ENCODE peak calls at places on chromosomes 4 and X, in ten cellular contexts. Y, I, P, O, N, B, W, T, G and D are unnamed samples.

GRCh38 chr4:181475781-181476180 is 767.4 kb upstream of the TENM3 start:
- DNase-seq in Y (no peak), I (no peak), P (no peak), O (no peak), N (peak; percentile 1), B (no peak), W (no peak), T (peak; percentile 7), G (no peak), D (no peak)

GRCh38 chr4:123619895-123620294 is 223.3 kb downstream of the SPRY1 start:
- DNase-seq in Y (no peak), I (no peak), P (no peak), O (no peak), N (no peak), B (no peak), W (no peak), T (no peak), G (no peak), D (no peak)

GRCh38 chr4:146436423-146437162 is 85.1 kb downstream of the SLC10A7 start:
- DNase-seq in Y (no peak), I (no peak), P (no peak), O (no peak), N (no peak), B (no peak), W (no peak), T (no peak), G (no peak), D (no peak)

GRCh38 chrX:46788902-46789301 is 30.0 kb upstream of the SLC9A7 start:
- DNase-seq in Y (no peak), I (no peak), P (no peak), O (no peak), N (no peak), B (no peak), W (no peak), T (no peak), G (no peak), D (no peak)

GRCh38 chrX:131763674-131764073 is 219.8 kb downstream of the OR13H1 start:
- DNase-seq in Y (peak; percentile 85), I (peak; percentile 79), P (no peak), O (peak; percentile 85), N (no peak), B (peak; percentile 82), W (peak; percentile 85), T (peak; percentile 93), G (no peak), D (no peak)

GRCh38 chr4:171746418-171746817 is 66.8 kb upstream of the GALNTL6 start:
- DNase-seq in Y (no peak), I (no peak), P (no peak), O (no peak), N (no peak), B (no peak), W (no peak), T (no peak), G (no peak), D (no peak)

GRCh38 chr4:153490985-153491483 is 24.9 kb downstream of the TMEM131L start:
- DNase-seq in Y (no peak), I (no peak), P (no peak), O (no peak), N (no peak), B (no peak), W (no peak), T (no peak), G (no peak), D (no peak)

GRCh38 chr4:8593268-8594096 is 917 bp downstream of the CPZ start:
- DNase-seq in Y (no peak), I (no peak), P (no peak), O (no peak), N (no peak), B (no peak), W (no peak), T (no peak), G (no peak), D (no peak)

GRCh38 chrX:1719270-1719669 is 104.4 kb downstream of the ASMT start:
- DNase-seq in Y (no peak), I (no peak), P (no peak), O (no peak), N (no peak), B (no peak), W (no peak), T (no peak), G (no peak), D (no peak)

GRCh38 chr4:56692576-56692975 is 11.5 kb upstream of the HOPX start:
- DNase-seq in Y (no peak), I (no peak), P (no peak), O (no peak), N (no peak), B (no peak), W (no peak), T (no peak), G (no peak), D (no peak)

GRCh38 chr4:180617203-180617602 is 1626.0 kb upstream of the TENM3 start:
- DNase-seq in Y (no peak), I (no peak), P (no peak), O (no peak), N (no peak), B (no peak), W (no peak), T (no peak), G (no peak), D (no peak)

GRCh38 chr4:38488891-38489861 is 174.8 kb upstream of the KLF3 start:
- DNase-seq in Y (no peak), I (no peak), P (no peak), O (no peak), N (peak; percentile 46), B (no peak), W (no peak), T (no peak), G (no peak), D (no peak)

GRCh38 chr4:157265281-157265680 is 44.8 kb downstream of the GRIA2 start:
- DNase-seq in Y (no peak), I (peak; percentile 65), P (no peak), O (no peak), N (no peak), B (no peak), W (peak; percentile 25), T (peak; percentile 13), G (peak; percentile 50), D (peak; percentile 4)

GRCh38 chr4:73751166-73751565 is 10.8 kb downstream of the CXCL8 start:
- DNase-seq in Y (no peak), I (no peak), P (no peak), O (no peak), N (peak; percentile 81), B (no peak), W (no peak), T (no peak), G (no peak), D (no peak)

GRCh38 chr4:159358226-159358625 is 255.3 kb downstream of the RAPGEF2 start:
- DNase-seq in Y (no peak), I (no peak), P (no peak), O (no peak), N (peak; percentile 68), B (no peak), W (no peak), T (no peak), G (peak; percentile 59), D (peak; percentile 18)
- H3K27ac ChIP-seq in Y (peak overlapping the region; percentile 37), I (no peak overlapping the region), P (no peak overlapping the region), O (no peak overlapping the region), N (peak overlapping the region; percentile 67), B (no peak overlapping the region), W (no peak overlapping the region), T (no peak overlapping the region), G (peak overlapping the region; percentile 12), D (no peak overlapping the region)

GRCh38 chr4:96166806-96167205 is 326.9 kb downstream of the PDHA2 start:
- DNase-seq in Y (no peak), I (no peak), P (no peak), O (no peak), N (peak; percentile 35), B (no peak), W (no peak), T (no peak), G (no peak), D (no peak)

GRCh38 chr4:96164814-96165351 is 325.0 kb downstream of the PDHA2 start:
- DNase-seq in Y (no peak), I (no peak), P (no peak), O (no peak), N (peak; percentile 93), B (no peak), W (no peak), T (no peak), G (peak; percentile 79), D (peak; percentile 1)

GRCh38 chr4:96175871-96176270 is 336.0 kb downstream of the PDHA2 start:
- DNase-seq in Y (no peak), I (no peak), P (no peak), O (no peak), N (peak; percentile 15), B (no peak), W (no peak), T (no peak), G (peak; percentile 70), D (peak; percentile 0)

DNA sequence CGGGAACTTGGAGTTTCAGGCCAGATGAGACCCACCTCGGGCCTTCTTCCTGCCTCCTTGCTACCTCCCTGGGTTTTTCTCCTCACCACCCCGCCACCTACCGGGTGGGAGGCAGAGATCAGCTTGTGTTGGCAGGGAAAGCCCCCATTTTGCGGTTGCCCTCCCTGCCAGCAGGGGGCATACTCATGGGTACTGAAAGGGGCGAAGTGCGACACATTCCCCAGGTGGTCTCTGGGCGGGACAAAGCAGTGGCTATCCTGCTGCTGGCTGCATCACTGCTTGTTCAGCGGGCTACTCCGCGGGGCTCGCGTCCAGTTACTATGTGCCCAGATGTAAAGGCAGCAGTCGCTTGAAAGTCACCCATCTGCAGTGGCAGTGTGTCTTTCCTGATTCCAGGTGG is 330.3 kb downstream of the PDHA2 start:
- DNase-seq in Y (no peak), I (no peak), P (no peak), O (no peak), N (no peak), B (no peak), W (no peak), T (no peak), G (no peak), D (no peak)
- TF ChIP-seq CTCF in Y (no peak), I (no peak), P (no peak), O (no peak), N (no peak), B (no peak), W (no peak), T (no peak), G (peak; percentile 2), D (no peak)

DNA sequence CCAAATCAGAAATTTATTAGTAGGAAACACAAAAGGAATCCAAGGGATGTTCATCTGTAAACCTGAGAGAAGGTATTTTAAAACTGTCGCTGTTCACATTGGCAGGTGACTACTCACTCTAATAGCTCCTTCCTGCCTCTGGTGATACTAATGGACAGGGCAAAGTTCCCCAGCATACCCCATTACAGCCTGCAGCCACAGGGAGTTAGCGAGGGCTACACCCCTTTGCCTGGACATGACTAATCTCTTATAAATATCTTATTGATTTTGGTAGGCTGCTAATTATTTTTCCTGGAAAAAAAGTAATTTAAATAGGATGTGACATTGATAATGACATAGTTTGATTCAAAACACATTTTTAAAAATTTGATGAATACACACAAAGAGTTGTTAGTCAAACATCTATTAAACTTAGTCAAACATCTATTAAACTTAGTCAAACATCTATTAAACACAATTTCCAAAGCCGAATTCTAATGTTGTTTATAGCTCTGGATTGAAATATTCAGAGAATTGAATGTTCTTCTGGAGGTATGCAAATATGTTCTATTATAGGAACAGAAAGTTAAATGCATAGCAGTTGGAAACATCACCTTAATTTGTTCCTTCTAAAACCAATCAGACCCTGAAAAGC is 83.0 kb upstream of the CBR4 start:
- DNase-seq in Y (no peak), I (no peak), P (no peak), O (no peak), N (no peak), B (no peak), W (no peak), T (no peak), G (no peak), D (no peak)
- H3K27ac ChIP-seq in Y (no peak overlapping the region), I (no peak overlapping the region), P (no peak overlapping the region), O (no peak overlapping the region), N (no peak overlapping the region), B (no peak overlapping the region), W (no peak overlapping the region), T (no peak overlapping the region), G (no peak overlapping the region), D (no peak overlapping the region)

GRCh38 chr4:93830090-93830818 is 1.7 kb downstream of the ATOH1 start:
- DNase-seq in Y (no peak), I (no peak), P (no peak), O (no peak), N (no peak), B (no peak), W (no peak), T (no peak), G (no peak), D (no peak)
- TF ChIP-seq CTCF in Y (no peak), I (no peak), P (no peak), O (no peak), N (no peak), B (no peak), W (no peak), T (no peak), G (no peak), D (no peak)